ENCODE peak calls at places on chromosomes 11 and 22, in eight cellular contexts. Y is transverse colon, W is PC-9, X is adrenal gland, Q is body of pancreas, T is esophagus squamous epithelium, F is left ventricle myocardium inferior, P is SK-N-SH. J is an unnamed sample.

GRCh38 chr11:106706355-106706754 is 311.9 kb downstream of the GUCY1A2 start:
- DNase-seq in Y (no peak), W (peak; percentile 14), X (no peak), Q (no peak), T (no peak), F (no peak), P (peak; percentile 1), J (no peak)

GRCh38 chr22:29717789-29718188 is 2.0 kb upstream of the CABP7 start:
- DNase-seq in Y (no peak), W (no peak), X (no peak), Q (no peak), T (no peak), F (no peak), P (no peak), J (no peak)

GRCh38 chr22:20606041-20606783 is 98.8 kb downstream of the MED15 start:
- DNase-seq in Y (peak; percentile 66), W (peak; percentile 79), X (peak; percentile 76), Q (peak; percentile 93), T (no peak), F (no peak), P (peak; percentile 64), J (peak; percentile 50)

GRCh38 chr22:21623402-21623970 is 6.3 kb downstream of the YDJC start:
- DNase-seq in Y (no peak), W (no peak), X (no peak), Q (no peak), T (no peak), F (no peak), P (no peak), J (no peak)

GRCh38 chr11:117425679-117426296 is 98.1 kb downstream of the CEP164 start:
- DNase-seq in Y (no peak), W (no peak), X (no peak), Q (no peak), T (no peak), F (no peak), P (no peak), J (no peak)

GRCh38 chr22:36565686-36566085 is 36.7 kb upstream of the EIF3D start:
- DNase-seq in Y (no peak), W (no peak), X (no peak), Q (no peak), T (no peak), F (no peak), P (no peak), J (no peak)

GRCh38 chr11:1852885-1853284 is at the start of gene LSP1:
- DNase-seq in Y (peak; percentile 80), W (no peak), X (no peak), Q (no peak), T (peak; percentile 59), F (no peak), P (no peak), J (no peak)

GRCh38 chr22:32245042-32245441 is 10.1 kb downstream of the SLC5A4 start:
- DNase-seq in Y (no peak), W (no peak), X (no peak), Q (no peak), T (no peak), F (no peak), P (no peak), J (no peak)

GRCh38 chr11:126210871-126211235 is 597 bp downstream of the RPUSD4 start:
- DNase-seq in Y (no peak), W (no peak), X (no peak), Q (no peak), T (no peak), F (no peak), P (peak; percentile 24), J (no peak)

GRCh38 chr11:67082071-67082791 is 25.6 kb downstream of the RHOD start:
- DNase-seq in Y (peak; percentile 14), W (peak; percentile 75), X (no peak), Q (no peak), T (no peak), F (no peak), P (peak; percentile 55), J (no peak)

GRCh38 chr11:11706022-11706421 is 84.2 kb upstream of the GALNT18 start:
- DNase-seq in Y (no peak), W (no peak), X (no peak), Q (no peak), T (no peak), F (no peak), P (no peak), J (no peak)

GRCh38 chr11:124672531-124673215 is 866 bp downstream of the SIAE start:
- DNase-seq in Y (no peak), W (peak; percentile 0), X (no peak), Q (no peak), T (no peak), F (no peak), P (peak; percentile 15), J (no peak)

GRCh38 chr11:40388097-40388818 is 1071.2 kb downstream of the LRRC4C start:
- DNase-seq in Y (no peak), W (no peak), X (no peak), Q (no peak), T (no peak), F (no peak), P (no peak), J (no peak)

DNA sequence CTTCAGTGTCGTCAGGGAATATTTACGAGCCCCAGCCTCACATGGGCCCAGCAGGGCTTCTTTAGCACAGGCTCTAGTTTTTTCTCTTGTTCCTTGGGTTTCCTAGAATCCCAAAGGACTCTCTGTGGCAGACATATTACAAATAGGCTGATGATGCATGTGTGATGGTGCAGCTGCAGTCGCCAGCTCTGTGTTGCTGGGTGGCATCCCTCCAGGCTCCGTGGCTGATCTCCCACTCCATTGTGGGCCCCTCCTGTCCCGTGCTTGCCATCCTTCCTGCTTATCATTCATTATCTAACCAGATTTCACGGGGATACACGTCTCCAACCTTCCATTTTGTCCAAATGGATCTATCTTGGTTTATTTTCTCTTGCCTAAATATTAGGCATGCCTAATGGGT is 8.1 kb downstream of the UCP3 start:
- DNase-seq in Y (no peak), W (no peak), X (no peak), Q (no peak), T (no peak), F (no peak), P (no peak), J (no peak)
- H3K4me1 ChIP-seq in Y (peaks cover 4% of the 10 kb centered on the region), W (no peaks in the 10 kb centered on the region), X (no peaks in the 10 kb centered on the region), Q (no peaks in the 10 kb centered on the region), T (no peaks in the 10 kb centered on the region), F (peaks cover 9% of the 10 kb centered on the region), P (no peaks in the 10 kb centered on the region), J (no peaks in the 10 kb centered on the region)

GRCh38 chr11:121435132-121435531 is 17.0 kb upstream of the SORL1 start:
- DNase-seq in Y (no peak), W (no peak), X (no peak), Q (no peak), T (no peak), F (no peak), P (no peak), J (no peak)
- TF ChIP-seq CTCF in Y (no peak), W (no peak), X (no peak), Q (no peak), T (no peak), F (no peak), P (no peak), J (no peak)

GRCh38 chr22:40510965-40511364 is 125.6 kb downstream of the MRTFA start:
- DNase-seq in Y (no peak), W (no peak), X (no peak), Q (no peak), T (no peak), F (no peak), P (no peak), J (no peak)

GRCh38 chr22:40507491-40507890 is 129.0 kb downstream of the MRTFA start:
- DNase-seq in Y (no peak), W (no peak), X (no peak), Q (no peak), T (no peak), F (no peak), P (no peak), J (no peak)

GRCh38 chr22:40506762-40507161 is 129.8 kb downstream of the MRTFA start:
- DNase-seq in Y (no peak), W (no peak), X (no peak), Q (no peak), T (no peak), F (no peak), P (no peak), J (no peak)

GRCh38 chr22:40511604-40512003 is 124.9 kb downstream of the MRTFA start:
- DNase-seq in Y (no peak), W (no peak), X (no peak), Q (peak; percentile 77), T (no peak), F (no peak), P (no peak), J (no peak)

GRCh38 chr22:40509401-40510134 is 127.0 kb downstream of the MRTFA start:
- DNase-seq in Y (peak; percentile 53), W (peak; percentile 45), X (peak; percentile 84), Q (peak; percentile 73), T (no peak), F (peak; percentile 50), P (no peak), J (peak; percentile 78)
- H3K4me1 ChIP-seq in Y (peaks cover 16% of the 10 kb centered on the region), W (peaks cover 78% of the 10 kb centered on the region), X (peaks cover 23% of the 10 kb centered on the region), Q (peaks cover 74% of the 10 kb centered on the region), T (peaks cover 77% of the 10 kb centered on the region), F (peaks cover 86% of the 10 kb centered on the region), P (peaks cover 35% of the 10 kb centered on the region), J (peaks cover 79% of the 10 kb centered on the region)

GRCh38 chr11:72798361-72798760 is 4.5 kb upstream of the STARD10 start:
- DNase-seq in Y (no peak), W (no peak), X (no peak), Q (no peak), T (no peak), F (no peak), P (no peak), J (no peak)

GRCh38 chr11:72789493-72790131 is 4.2 kb downstream of the STARD10 start:
- DNase-seq in Y (no peak), W (peak; percentile 44), X (no peak), Q (no peak), T (no peak), F (peak; percentile 68), P (peak; percentile 40), J (peak; percentile 44)

GRCh38 chr11:72792437-72793021 is 1.3 kb downstream of the STARD10 start:
- DNase-seq in Y (no peak), W (no peak), X (no peak), Q (no peak), T (no peak), F (no peak), P (no peak), J (no peak)

GRCh38 chr11:72793081-72793451 is 781 bp downstream of the STARD10 start:
- DNase-seq in Y (no peak), W (no peak), X (no peak), Q (no peak), T (no peak), F (no peak), P (no peak), J (no peak)

DNA sequence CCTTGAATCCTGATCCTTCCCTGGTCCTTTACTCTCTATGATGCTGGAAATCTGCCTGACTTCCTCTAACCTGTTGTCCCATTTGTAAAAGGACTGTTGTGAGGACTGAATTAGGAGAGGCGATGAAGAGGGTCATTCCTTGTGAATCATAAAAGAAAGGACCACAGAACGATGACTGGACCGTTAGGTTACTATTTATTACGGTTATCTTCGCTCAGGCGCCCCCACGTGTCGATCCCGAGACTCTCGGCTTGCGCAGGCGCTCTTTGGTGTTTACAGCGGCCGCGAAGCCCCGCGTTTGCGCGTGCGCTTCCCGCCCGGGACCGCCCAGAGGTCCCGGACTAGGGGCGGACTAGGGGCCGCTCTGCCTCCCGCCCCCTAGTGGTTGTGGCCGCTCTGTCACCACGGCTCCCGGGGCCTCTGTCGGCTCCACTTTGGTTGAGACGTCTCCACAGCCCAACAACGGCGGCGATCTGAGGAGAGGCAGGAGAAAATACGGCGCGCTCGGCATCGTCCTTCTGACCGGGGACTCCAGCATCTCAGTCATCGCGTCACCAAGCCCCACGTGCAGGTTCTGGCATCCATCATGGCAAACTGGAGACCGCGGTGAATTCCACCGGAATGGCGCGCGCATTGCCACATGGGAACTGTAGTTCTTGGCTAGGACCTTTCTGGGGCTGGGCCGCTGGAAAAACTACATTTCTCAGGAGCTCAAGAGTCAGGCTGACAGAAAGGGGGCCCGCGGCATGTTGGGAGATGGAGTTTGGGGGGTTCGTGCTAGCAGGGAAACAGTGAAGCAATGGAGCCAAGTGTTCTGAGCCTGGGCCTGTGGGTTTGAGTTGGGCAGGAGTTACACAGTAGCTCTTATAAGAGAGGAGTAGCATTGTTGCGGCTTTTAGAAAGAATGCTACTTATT is at the start of gene STARD10:
- DNase-seq in Y (peak; percentile 96), W (peak; percentile 96), X (peak; percentile 97), Q (peak; percentile 96), T (peak; percentile 58), F (peak; percentile 95), P (peak; percentile 99), J (peak; percentile 96)
- TF ChIP-seq CTCF in Y (peak; percentile 98), W (peak; percentile 100), X (peak; percentile 95), Q (peak; percentile 96), T (peak; percentile 99), F (peak; percentile 97), P (peak; percentile 99), J (peak; percentile 100)